ENCODE peak calls at places on chromosomes 7 and 10, in six cellular contexts. S is cardiac muscle cell; Y is neuronal stem cell; X is left ventricle myocardium inferior; R is Panc1; E is CD8-positive, alpha-beta T cell. Q is an unnamed sample.

GRCh38 chr7:101754432-101755159 is 62.8 kb upstream of the CUX1 start:
- DNase-seq in S (no peak), X (no peak), R (no peak), Y (no peak), E (peak), Q (peak)

GRCh38 chr7:47771301-47771989 is 176.8 kb downstream of the PKD1L1 start:
- DNase-seq in R (no peak), X (no peak), E (no peak), Y (no peak), S (no peak), Q (no peak)

GRCh38 chr7:5773661-5774086 is 7.8 kb downstream of the RNF216 start:
- DNase-seq in R (peak), Y (no peak), X (no peak), S (no peak), E (no peak), Q (peak)

GRCh38 chr7:113636727-113637421 is 281.9 kb downstream of the PPP1R3A start:
- DNase-seq in R (no peak), Y (no peak), E (no peak), S (no peak), X (no peak), Q (no peak)

GRCh38 chr10:114749545-114749944 is 72.0 kb upstream of the FHIP2A start:
- DNase-seq in R (no peak), X (no peak), S (peak), E (no peak), Y (no peak), Q (no peak)

GRCh38 chr10:36114913-36115312 is 472.8 kb upstream of the FZD8 start:
- DNase-seq in R (no peak), E (no peak), Y (no peak), S (peak), X (no peak), Q (peak)

GRCh38 chr7:159158888-159159405 is 14.3 kb upstream of the VIPR2 start:
- DNase-seq in R (no peak), X (no peak), Y (no peak), E (no peak), S (no peak), Q (no peak)

GRCh38 chr7:48035967-48036478 is 680 bp downstream of the C7orf57 start:
- DNase-seq in Y (peak), E (no peak), S (peak), R (no peak), X (peak), Q (no peak)

GRCh38 chr10:131819241-131820072 is 81.4 kb upstream of the PPP2R2D start:
- DNase-seq in E (peak), R (no peak), Y (no peak), S (no peak), X (no peak), Q (no peak)

GRCh38 chr10:35257057-35257983 is 79.0 kb upstream of the CCNY start:
- DNase-seq in S (no peak), R (no peak), Y (no peak), X (no peak), E (no peak), Q (no peak)

GRCh38 chr10:28807760-28808613 is 130.7 kb downstream of the BAMBI start:
- DNase-seq in X (no peak), Y (no peak), E (no peak), R (no peak), S (peak), Q (no peak)

GRCh38 chr7:149713061-149713730 is 60.2 kb downstream of the ZNF467 start:
- DNase-seq in R (no peak), S (no peak), X (no peak), Y (no peak), E (no peak), Q (no peak)

DNA sequence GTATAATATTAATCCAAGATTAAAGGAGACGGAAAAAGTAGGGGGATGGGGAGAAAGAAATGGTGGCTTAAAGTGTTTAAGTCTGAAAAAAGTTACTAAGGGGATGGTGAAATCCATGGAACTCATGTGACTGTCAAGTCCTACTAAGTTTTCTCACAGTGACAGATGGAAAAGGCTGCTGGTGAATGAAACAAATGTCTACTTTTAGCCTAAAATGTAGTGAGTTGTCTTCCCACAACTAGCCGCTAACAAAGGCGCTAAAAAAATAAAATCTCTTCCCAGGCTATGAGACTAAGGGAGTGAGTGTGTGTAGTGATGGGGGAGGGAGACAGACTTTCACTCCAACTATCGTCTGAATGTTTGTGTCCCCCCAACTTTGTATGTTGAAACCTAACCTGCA is 12.6 kb downstream of the VIM start:
- DNase-seq in Y (no peak), S (no peak), X (no peak), R (no peak), E (no peak), Q (no peak)
- H3K4me3 ChIP-seq in Y (no peak), S (no peak), X (no peak), R (no peak), E (no peak), Q (no peak)

GRCh38 chr10:5563991-5564536 is 39.3 kb downstream of the CALML3 start:
- DNase-seq in S (no peak), Y (no peak), E (peak), X (no peak), R (no peak), Q (no peak)

GRCh38 chr10:5564537-5565204 is 39.9 kb downstream of the CALML3 start:
- DNase-seq in X (no peak), S (no peak), Y (no peak), R (no peak), E (peak), Q (no peak)

GRCh38 chr10:5561704-5562645 is 37.2 kb downstream of the CALML3 start:
- DNase-seq in E (no peak), S (no peak), Y (no peak), X (no peak), R (no peak), Q (no peak)

GRCh38 chr10:5565205-5565545 is 40.4 kb downstream of the CALML3 start:
- DNase-seq in Y (no peak), X (peak), R (no peak), S (no peak), E (no peak), Q (no peak)

GRCh38 chr10:5563237-5563961 is 38.6 kb downstream of the CALML3 start:
- DNase-seq in X (no peak), S (peak), E (no peak), R (no peak), Y (no peak), Q (no peak)
- H3K4me3 ChIP-seq in X (no peak), S (no peak), E (peak), R (no peak), Y (no peak), Q (no peak)

GRCh38 chr10:120039066-120039465 is 146.5 kb downstream of the SEC23IP start:
- DNase-seq in Y (no peak), S (no peak), R (no peak), E (no peak), X (no peak), Q (no peak)
- H3K4me3 ChIP-seq in Y (no peak), S (no peak), R (no peak), E (no peak), X (no peak), Q (no peak)

DNA sequence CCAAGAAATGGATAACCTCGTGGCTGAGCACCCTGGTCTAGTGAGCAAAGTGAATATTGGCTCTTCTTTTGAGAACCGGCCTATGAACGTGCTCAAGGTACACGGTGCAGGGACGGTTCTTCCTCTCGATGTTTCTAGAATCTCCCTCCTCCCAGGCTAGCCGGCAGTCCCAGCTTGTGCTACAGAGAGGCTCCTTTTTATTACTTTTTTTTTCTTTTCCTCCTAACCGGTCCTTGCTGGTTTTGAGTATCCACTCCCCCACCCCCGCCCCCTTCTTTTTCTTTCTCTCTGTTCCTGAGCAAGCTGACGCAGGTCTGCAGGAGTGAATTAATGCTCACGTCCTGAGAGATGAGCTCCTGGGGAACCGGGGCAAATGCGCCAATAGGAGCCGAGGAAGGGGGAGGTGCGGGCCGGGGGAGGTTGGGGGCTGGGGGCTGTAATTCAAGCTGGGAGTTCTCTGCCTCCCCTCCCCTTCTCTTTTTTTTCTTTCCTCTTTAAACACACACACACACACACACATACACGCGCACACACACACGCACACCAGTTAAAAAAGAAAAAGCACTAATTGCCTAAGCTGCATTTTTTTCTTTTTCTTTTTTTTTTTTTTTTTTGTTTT is 6.5 kb downstream of the CPA2 start:
- DNase-seq in R (no peak), Y (peak), S (peak), E (no peak), X (no peak), Q (no peak)
- H3K4me3 ChIP-seq in R (no peak), Y (no peak), S (no peak), E (peak), X (peak), Q (peak)

DNA sequence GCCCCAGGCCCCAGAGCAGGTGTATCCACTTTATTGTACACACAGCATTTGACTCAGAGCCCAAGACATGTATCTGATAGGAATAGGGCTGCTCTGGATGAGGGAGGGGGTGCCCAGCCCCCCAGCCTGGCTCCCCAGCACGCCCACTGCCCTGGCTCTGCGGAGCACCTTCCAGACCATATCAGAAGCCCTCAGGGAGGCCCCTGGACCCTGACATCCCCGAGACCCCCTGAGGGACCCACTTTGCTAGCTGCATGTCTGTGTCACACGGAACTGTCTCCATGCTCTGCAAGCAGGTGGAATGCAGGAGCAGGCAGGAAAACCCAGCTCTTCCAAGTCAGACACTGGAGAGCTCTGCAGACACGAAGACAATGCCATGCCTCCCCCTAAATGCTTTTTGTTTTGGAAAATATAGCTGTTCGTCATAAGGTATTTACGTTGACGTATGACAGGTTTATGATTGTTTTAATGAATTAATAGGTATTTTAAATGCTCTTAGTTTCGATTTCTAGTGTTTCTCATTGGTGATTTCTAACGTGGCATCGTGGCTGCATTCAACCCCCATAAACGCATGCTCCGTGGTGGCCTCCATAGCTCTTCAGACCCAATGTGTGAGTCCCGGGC is 92.8 kb upstream of the INSIG1 start:
- DNase-seq in X (no peak), R (no peak), E (no peak), Y (no peak), S (no peak), Q (no peak)
- H3K4me3 ChIP-seq in X (peak), R (peak), E (peak), Y (no peak), S (no peak), Q (no peak)

GRCh38 chr7:22802426-22802825 is 20.2 kb downstream of the TOMM7 start:
- DNase-seq in E (no peak), R (no peak), X (no peak), Y (no peak), S (no peak), Q (no peak)
- H3K4me3 ChIP-seq in E (no peak), R (no peak), X (no peak), Y (no peak), S (no peak), Q (no peak)

GRCh38 chr10:15738237-15738928 is 18.7 kb upstream of the ITGA8 start:
- DNase-seq in R (no peak), S (no peak), Y (no peak), X (no peak), E (no peak), Q (peak)
- H3K4me3 ChIP-seq in R (no peak), S (no peak), Y (no peak), X (no peak), E (no peak), Q (no peak)

GRCh38 chr10:61994404-61995031 is 93.0 kb downstream of the ARID5B start:
- DNase-seq in X (no peak), S (no peak), R (no peak), E (no peak), Y (peak), Q (no peak)
- H3K4me3 ChIP-seq in X (no peak), S (no peak), R (no peak), E (no peak), Y (no peak), Q (no peak)

GRCh38 chr7:38299275-38299931 is 26.0 kb upstream of the TARP start:
- DNase-seq in S (no peak), X (no peak), R (no peak), Y (no peak), E (no peak), Q (no peak)
- H3K4me3 ChIP-seq in S (no peak), X (no peak), R (no peak), Y (no peak), E (no peak), Q (no peak)

GRCh38 chr7:151728286-151728660 is 148.6 kb downstream of the PRKAG2 start:
- DNase-seq in E (no peak), X (no peak), S (no peak), Y (no peak), R (no peak), Q (no peak)
- H3K4me3 ChIP-seq in E (no peak), X (no peak), S (no peak), Y (no peak), R (no peak), Q (no peak)